ENCODE peak calls at places on chromosomes 3 and 15, in eight cellular contexts. E is adrenal gland, X is HepG2, S is endothelial cell of umbilical vein, I is upper lobe of left lung, V is GM12892, G is heart left ventricle, K is H54. J is an unnamed sample.

GRCh38 chr3:66602237-66602636 is 101.4 kb upstream of the LRIG1 start:
- DNase-seq in E (no peak), X (no peak), S (no peak), I (no peak), V (no peak), G (no peak), K (no peak), J (no peak)

GRCh38 chr3:111676177-111677021 is 81.3 kb upstream of the ZBED2 start:
- DNase-seq in E (no peak), X (peak; percentile 82), S (peak; percentile 80), I (no peak), V (no peak), G (no peak), K (no peak), J (no peak)

GRCh38 chr3:43181202-43181910 is 75.5 kb upstream of the POMGNT2 start:
- DNase-seq in E (no peak), X (no peak), S (no peak), I (no peak), V (no peak), G (no peak), K (no peak), J (no peak)

GRCh38 chr3:5006755-5007202 is 27.5 kb downstream of the BHLHE40 start:
- DNase-seq in E (peak; percentile 41), X (no peak), S (no peak), I (no peak), V (peak; percentile 66), G (no peak), K (no peak), J (no peak)

GRCh38 chr3:168116279-168116678 is 20.6 kb upstream of the GOLIM4 start:
- DNase-seq in E (peak; percentile 11), X (no peak), S (no peak), I (no peak), V (no peak), G (peak; percentile 71), K (no peak), J (no peak)

GRCh38 chr15:57462391-57462790 is 86.1 kb downstream of the CGNL1 start:
- DNase-seq in E (no peak), X (no peak), S (peak; percentile 52), I (no peak), V (no peak), G (no peak), K (no peak), J (no peak)

GRCh38 chr15:45442497-45443135 is 64.3 kb upstream of the GATM start:
- DNase-seq in E (no peak), X (no peak), S (no peak), I (no peak), V (no peak), G (no peak), K (no peak), J (no peak)

GRCh38 chr15:39828374-39828931 is 45.8 kb upstream of the FSIP1 start:
- DNase-seq in E (no peak), X (no peak), S (peak; percentile 41), I (no peak), V (no peak), G (no peak), K (no peak), J (no peak)

GRCh38 chr3:16286161-16286560 is 21.1 kb downstream of the OXNAD1 start:
- DNase-seq in E (no peak), X (no peak), S (no peak), I (no peak), V (no peak), G (no peak), K (no peak), J (no peak)
- TF ChIP-seq POLR2A in E (no peak), X (no peak), S (no peak), I (no peak), V (peak; percentile 58), G (no peak), K (no peak), J (no peak)

GRCh38 chr15:68204776-68205557 is at the start of gene CALML4:
- DNase-seq in E (peak; percentile 82), X (peak; percentile 74), S (peak; percentile 70), I (peak; percentile 50), V (no peak), G (peak; percentile 76), K (no peak), J (no peak)
- TF ChIP-seq POLR2A in E (no peak), X (no peak), S (no peak), I (no peak), V (no peak), G (no peak), K (no peak), J (no peak)

GRCh38 chr15:42456971-42457370 is 34.0 kb downstream of the ZNF106 start:
- DNase-seq in E (peak; percentile 14), X (no peak), S (no peak), I (no peak), V (no peak), G (no peak), K (no peak), J (no peak)

GRCh38 chr15:42453826-42454225 is 37.1 kb downstream of the ZNF106 start:
- DNase-seq in E (no peak), X (no peak), S (no peak), I (no peak), V (no peak), G (no peak), K (no peak), J (no peak)

GRCh38 chr15:42456539-42456938 is 34.4 kb downstream of the ZNF106 start:
- DNase-seq in E (no peak), X (no peak), S (peak; percentile 4), I (no peak), V (no peak), G (no peak), K (no peak), J (no peak)

GRCh38 chr15:42461261-42461660 is 29.7 kb downstream of the ZNF106 start:
- DNase-seq in E (no peak), X (no peak), S (no peak), I (no peak), V (no peak), G (no peak), K (no peak), J (no peak)

GRCh38 chr15:42457445-42458442 is 33.2 kb downstream of the ZNF106 start:
- DNase-seq in E (peak; percentile 77), X (no peak), S (peak; percentile 83), I (no peak), V (no peak), G (peak; percentile 90), K (no peak), J (peak; percentile 93)
- TF ChIP-seq POLR2A in E (no peak), X (no peak), S (no peak), I (no peak), V (no peak), G (peak; percentile 80), K (no peak), J (peak; percentile 6)

GRCh38 chr3:72696815-72697214 is 151.4 kb downstream of the SHQ1 start:
- DNase-seq in E (no peak), X (no peak), S (no peak), I (no peak), V (no peak), G (no peak), K (no peak), J (no peak)
- TF ChIP-seq POLR2A in E (no peak), X (no peak), S (no peak), I (no peak), V (no peak), G (no peak), K (no peak), J (no peak)

J was measured in esophagus muscularis mucosa.